ENCODE peak calls at places on chromosomes 3 and 15, in five cellular contexts. T, D, J, M and W are unnamed samples.

GRCh38 chr3:32568953-32569352 is 1.7 kb downstream of the DYNC1LI1 start:
- ATAC-seq in T (no peak), D (no peak), J (no peak), M (no peak), W (no peak)

GRCh38 chr3:140597792-140598191 is 80.1 kb upstream of the TRIM42 start:
- ATAC-seq in T (no peak), D (no peak), J (no peak), M (no peak), W (no peak)

GRCh38 chr3:148106062-148106461 is 591.6 kb upstream of the AGTR1 start:
- ATAC-seq in T (no peak), D (no peak), J (no peak), M (no peak), W (no peak)

GRCh38 chr15:95470529-95470928 is 860.0 kb upstream of the NR2F2 start:
- ATAC-seq in T (no peak), D (no peak), J (no peak), M (no peak), W (no peak)

GRCh38 chr3:15148614-15149013 is 49.7 kb upstream of the RBSN start:
- ATAC-seq in T (no peak), D (peak), J (peak), M (no peak), W (no peak)

GRCh38 chr15:92618121-92618520 is 37.5 kb downstream of the FAM174B start:
- ATAC-seq in T (no peak), D (no peak), J (no peak), M (no peak), W (no peak)

GRCh38 chr15:88714782-88715372 is 76.1 kb downstream of the ISG20 start:
- ATAC-seq in T (no peak), D (no peak), J (no peak), M (no peak), W (no peak)

GRCh38 chr15:70023064-70023768 is 74.5 kb downstream of the TLE3 start:
- ATAC-seq in T (peak), D (peak), J (peak), M (peak), W (peak)

GRCh38 chr3:142680710-142681109 is 43.1 kb upstream of the TRPC1 start:
- ATAC-seq in T (no peak), D (no peak), J (no peak), M (no peak), W (no peak)

GRCh38 chr3:105965384-105965783 is 96.6 kb upstream of the CBLB start:
- ATAC-seq in T (no peak), D (no peak), J (no peak), M (no peak), W (no peak)

GRCh38 chr3:105691633-105692032 is 177.2 kb downstream of the CBLB start:
- ATAC-seq in T (no peak), D (no peak), J (no peak), M (no peak), W (peak)

GRCh38 chr3:187352581-187353575 is 15.3 kb upstream of the RTP4 start:
- ATAC-seq in T (no peak), D (no peak), J (no peak), M (no peak), W (no peak)

GRCh38 chr15:48394172-48394571 is 62.9 kb downstream of the DUT start:
- ATAC-seq in T (no peak), D (no peak), J (no peak), M (no peak), W (no peak)